ENCODE peak calls at places on chromosomes 5 and 9, in eight cellular contexts. W is lower leg skin, H is uterus, C is Peyer's patch, U is Panc1, V is GM12865, D is A549, B is body of pancreas. F is an unnamed sample.
A peak's percentile ranks its signal among the peaks of the same experiment; 100 is the strongest.

GRCh38 chr9:26770821-26771220 is 121.8 kb downstream of the CAAP1 start:
- DNase-seq in W (no peak), H (no peak), C (no peak), U (no peak), V (no peak), D (no peak), B (no peak), F (no peak)

GRCh38 chr9:4515958-4516375 is 25.7 kb downstream of the SLC1A1 start:
- DNase-seq in W (no peak), H (no peak), C (no peak), U (no peak), V (peak; percentile 49), D (no peak), B (no peak), F (no peak)

GRCh38 chr5:91434348-91434747 is 51.2 kb upstream of the ARRDC3 start:
- DNase-seq in W (no peak), H (no peak), C (no peak), U (no peak), V (peak; percentile 21), D (no peak), B (no peak), F (no peak)

GRCh38 chr5:150103678-150104549 is 17.6 kb upstream of the CSF1R start:
- DNase-seq in W (peak; percentile 74), H (peak; percentile 9), C (no peak), U (no peak), V (no peak), D (no peak), B (no peak), F (no peak)

GRCh38 chr9:138009016-138009415 is 131.4 kb downstream of the CACNA1B start:
- DNase-seq in W (no peak), H (no peak), C (no peak), U (no peak), V (no peak), D (no peak), B (peak; percentile 4), F (no peak)

GRCh38 chr9:113355197-113355596 is 5.9 kb downstream of the BSPRY start:
- DNase-seq in W (no peak), H (no peak), C (peak; percentile 9), U (no peak), V (no peak), D (no peak), B (no peak), F (no peak)

GRCh38 chr9:16196206-16196605 is 643.4 kb downstream of the CCDC171 start:
- DNase-seq in W (no peak), H (no peak), C (no peak), U (no peak), V (no peak), D (no peak), B (no peak), F (no peak)

GRCh38 chr9:114995681-114996221 is 65.4 kb upstream of the TNFSF8 start:
- DNase-seq in W (no peak), H (no peak), C (no peak), U (no peak), V (no peak), D (no peak), B (no peak), F (no peak)

GRCh38 chr5:137315534-137316345 is 183.4 kb downstream of the SPOCK1 start:
- DNase-seq in W (peak; percentile 88), H (peak; percentile 21), C (no peak), U (no peak), V (no peak), D (no peak), B (no peak), F (no peak)

GRCh38 chr5:73966411-73966810 is 340.4 kb downstream of the ARHGEF28 start:
- DNase-seq in W (no peak), H (no peak), C (no peak), U (no peak), V (no peak), D (no peak), B (no peak), F (no peak)

GRCh38 chr5:172778223-172778814 is 7.3 kb upstream of the DUSP1 start:
- DNase-seq in W (peak; percentile 90), H (peak; percentile 57), C (peak; percentile 88), U (peak; percentile 88), V (no peak), D (no peak), B (peak; percentile 77), F (no peak)

GRCh38 chr5:127634007-127634406 is 14.9 kb upstream of the CTXN3 start:
- DNase-seq in W (no peak), H (no peak), C (no peak), U (no peak), V (no peak), D (no peak), B (no peak), F (no peak)

GRCh38 chr9:72680593-72681317 is 159.3 kb downstream of the TMC1 start:
- DNase-seq in W (no peak), H (no peak), C (no peak), U (no peak), V (no peak), D (no peak), B (no peak), F (no peak)

GRCh38 chr9:117094493-117094892 is 320.4 kb downstream of the ASTN2 start:
- DNase-seq in W (no peak), H (peak; percentile 54), C (no peak), U (no peak), V (no peak), D (no peak), B (no peak), F (no peak)

GRCh38 chr9:129023036-129023907 is 4.9 kb downstream of the SH3GLB2 start:
- DNase-seq in W (no peak), H (peak; percentile 70), C (no peak), U (no peak), V (no peak), D (no peak), B (peak; percentile 39), F (peak; percentile 93)

GRCh38 chr5:6108540-6108848 is 269.9 kb downstream of the MED10 start:
- DNase-seq in W (no peak), H (no peak), C (no peak), U (no peak), V (peak; percentile 38), D (no peak), B (no peak), F (no peak)

GRCh38 chr9:109241207-109241606 is 74.2 kb upstream of the FRRS1L start:
- DNase-seq in W (no peak), H (no peak), C (no peak), U (no peak), V (no peak), D (no peak), B (no peak), F (no peak)

DNA sequence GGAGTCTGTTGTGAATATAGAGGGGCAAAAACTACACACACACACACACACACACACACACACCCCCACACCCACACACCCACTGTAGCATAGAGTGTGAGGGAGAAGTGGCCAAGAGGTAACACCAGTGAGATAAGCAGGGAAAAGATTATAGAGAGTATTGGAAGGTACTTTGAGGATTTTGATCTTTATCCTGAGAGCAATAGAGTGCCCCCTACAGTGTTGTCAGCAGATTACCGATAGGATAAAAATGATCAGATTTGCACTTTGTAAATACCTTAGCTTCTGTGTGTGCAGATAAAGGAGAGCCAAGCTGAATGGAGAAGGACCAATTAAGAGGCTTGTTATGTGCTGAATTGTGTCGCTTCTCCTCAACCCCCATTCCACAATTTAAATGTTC is 32.3 kb downstream of the ERCC6L2 start:
- DNase-seq in W (no peak), H (no peak), C (no peak), U (no peak), V (no peak), D (no peak), B (no peak), F (no peak)
- TF ChIP-seq CTCF in W (no peak), H (no peak), C (peak; percentile 38), U (peak; percentile 30), V (no peak), D (peak; percentile 22), B (no peak), F (peak; percentile 15)

GRCh38 chr5:56813302-56813701 is 2.0 kb upstream of the MAP3K1 start:
- DNase-seq in W (no peak), H (no peak), C (no peak), U (no peak), V (no peak), D (no peak), B (no peak), F (no peak)

GRCh38 chr5:56814361-56814962 is 887 bp upstream of the MAP3K1 start:
- DNase-seq in W (peak; percentile 83), H (peak; percentile 16), C (peak; percentile 66), U (no peak), V (no peak), D (peak; percentile 22), B (peak; percentile 52), F (peak; percentile 48)

GRCh38 chr5:56815657-56816545 is 552 bp downstream of the MAP3K1 start:
- DNase-seq in W (peak; percentile 91), H (peak; percentile 30), C (peak; percentile 70), U (no peak), V (peak; percentile 65), D (peak; percentile 55), B (peak; percentile 35), F (no peak)

GRCh38 chr5:56816546-56817081 is 1.3 kb downstream of the MAP3K1 start:
- DNase-seq in W (peak; percentile 92), H (peak; percentile 36), C (peak; percentile 85), U (no peak), V (peak; percentile 82), D (peak; percentile 57), B (peak; percentile 55), F (peak; percentile 73)

GRCh38 chr5:56814963-56815656 is at the start of gene MAP3K1:
- DNase-seq in W (peak; percentile 96), H (peak; percentile 79), C (peak; percentile 92), U (no peak), V (peak; percentile 84), D (peak; percentile 66), B (peak; percentile 93), F (peak; percentile 92)
- TF ChIP-seq CTCF in W (no peak), H (peak; percentile 5), C (peak; percentile 45), U (no peak), V (no peak), D (no peak), B (no peak), F (no peak)

GRCh38 chr5:177546262-177546741 is 8.1 kb downstream of the FAM193B start:
- DNase-seq in W (peak; percentile 89), H (peak; percentile 75), C (no peak), U (peak; percentile 82), V (no peak), D (peak; percentile 54), B (peak; percentile 26), F (no peak)
- TF ChIP-seq CTCF in W (no peak), H (no peak), C (no peak), U (peak; percentile 11), V (no peak), D (peak; percentile 18), B (no peak), F (peak; percentile 6)

DNA sequence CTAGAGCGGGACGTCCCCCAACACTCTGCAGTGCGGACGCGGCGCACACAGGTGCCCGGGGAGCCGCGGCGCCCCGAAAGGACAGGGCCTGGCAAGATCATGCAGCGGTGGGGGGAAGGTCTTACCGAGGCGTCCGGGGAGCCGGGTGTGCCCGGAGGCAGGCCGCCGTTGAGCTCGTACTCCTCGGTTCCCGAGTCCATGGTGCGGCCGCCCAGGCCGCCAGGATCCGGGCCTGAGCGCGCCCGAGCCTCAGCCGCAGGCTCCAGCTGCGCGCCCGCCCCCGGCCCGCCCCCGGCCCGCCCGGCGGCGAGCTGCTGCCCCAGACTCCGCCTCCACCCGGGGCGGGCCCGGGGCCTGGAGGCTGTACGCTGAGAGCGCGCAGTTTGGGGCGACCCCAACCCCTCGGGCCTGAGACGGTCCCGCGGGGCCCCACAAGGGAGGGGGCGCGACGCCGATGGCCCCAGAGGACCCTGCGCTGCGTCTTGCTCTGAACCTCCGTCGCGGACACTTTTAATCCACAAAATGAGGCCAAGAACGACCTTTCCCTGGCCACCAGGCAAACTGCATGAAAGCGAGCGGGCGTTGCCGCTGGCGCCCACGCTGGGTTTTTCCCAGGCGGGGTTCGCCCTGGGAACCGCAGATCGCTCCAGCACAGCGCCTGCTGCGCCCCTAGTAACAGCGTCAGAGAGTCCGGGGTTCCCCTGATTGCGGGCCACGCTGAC is at the start of gene NINJ1:
- DNase-seq in W (peak; percentile 93), H (peak; percentile 76), C (peak; percentile 84), U (no peak), V (peak; percentile 81), D (peak; percentile 90), B (peak; percentile 71), F (peak; percentile 76)
- TF ChIP-seq CTCF in W (no peak), H (peak; percentile 16), C (peak; percentile 34), U (no peak), V (no peak), D (no peak), B (no peak), F (no peak)